ENCODE peak calls at places on chromosome 21, in seven cellular contexts. L is AG20443; E is thoracic aorta; I is GM23338; R is activated CD4-positive, CD25-positive, alpha-beta regulatory T cell; B is fibroblast of villous mesenchyme; X is progenitor cell of endocrine pancreas. K is an unnamed sample.

GRCh38 chr21:34544032-34544496 is 32.1 kb upstream of the KCNE1 start:
- DNase-seq in X (peak; percentile 47), R (no peak), E (no peak), L (peak; percentile 61), I (peak; percentile 92), B (peak; percentile 74), K (peak; percentile 50)

GRCh38 chr21:15063821-15064575 is 802 bp downstream of the NRIP1 start:
- DNase-seq in R (no peak), L (peak; percentile 70), X (peak; percentile 17), E (no peak), I (peak; percentile 66), B (peak; percentile 44), K (peak; percentile 91)

GRCh38 chr21:16908087-16908486 is 604.8 kb upstream of the CXADR start:
- DNase-seq in X (no peak), L (peak; percentile 8), B (peak; percentile 39), E (peak; percentile 8), I (no peak), R (no peak), K (no peak)

GRCh38 chr21:15592271-15592860 is 137.4 kb upstream of the USP25 start:
- DNase-seq in E (no peak), I (peak; percentile 35), B (peak; percentile 53), L (peak; percentile 52), X (no peak), R (no peak), K (no peak)

GRCh38 chr21:44377201-44377921 is 23.9 kb downstream of the TRPM2 start:
- DNase-seq in B (no peak), X (no peak), L (peak; percentile 9), E (no peak), I (peak; percentile 66), R (no peak), K (peak; percentile 81)

GRCh38 chr21:30439975-30440374 is at the start of gene KRTAP15-1:
- DNase-seq in R (no peak), E (no peak), I (no peak), X (no peak), B (no peak), L (no peak), K (no peak)

GRCh38 chr21:29305068-29305467 is 6.3 kb downstream of the BACH1 start:
- DNase-seq in E (no peak), L (no peak), I (no peak), X (no peak), B (no peak), R (no peak), K (no peak)

GRCh38 chr21:42513985-42514882 is 582 bp downstream of the SLC37A1 start:
- DNase-seq in X (peak; percentile 41), B (no peak), L (peak; percentile 42), E (no peak), I (peak; percentile 88), R (peak; percentile 31), K (peak; percentile 91)

GRCh38 chr21:33036430-33037162 is 10.9 kb downstream of the OLIG2 start:
- DNase-seq in L (peak; percentile 79), B (peak; percentile 24), R (no peak), X (no peak), E (no peak), I (no peak), K (peak; percentile 23)

GRCh38 chr21:25031750-25032149 is 575.5 kb downstream of the MRPL39 start:
- DNase-seq in B (no peak), L (no peak), X (no peak), E (no peak), R (no peak), I (no peak), K (no peak)

GRCh38 chr21:34889287-34889536 is 159.9 kb downstream of the RUNX1 start:
- DNase-seq in I (peak; percentile 46), E (no peak), R (no peak), L (peak; percentile 50), X (no peak), B (peak; percentile 77), K (peak; percentile 91)

GRCh38 chr21:45145146-45145545 is 70.8 kb downstream of the ADARB1 start:
- DNase-seq in L (no peak), I (no peak), B (no peak), X (no peak), E (no peak), R (no peak), K (peak; percentile 68)

GRCh38 chr21:41979751-41980369 is 26.0 kb upstream of the C2CD2 start:
- DNase-seq in I (no peak), L (no peak), R (no peak), X (no peak), B (no peak), E (no peak), K (peak; percentile 13)

GRCh38 chr21:41199123-41199522 is 31.2 kb downstream of the BACE2 start:
- DNase-seq in L (no peak), E (no peak), R (no peak), I (no peak), B (no peak), X (no peak), K (no peak)

GRCh38 chr21:45618846-45619485 is 24.6 kb upstream of the PCBP3 start:
- DNase-seq in L (no peak), R (no peak), B (no peak), I (no peak), X (no peak), E (no peak), K (peak; percentile 49)

GRCh38 chr21:35138665-35139381 is 89.7 kb upstream of the RUNX1 start:
- DNase-seq in R (peak; percentile 16), B (peak; percentile 52), L (no peak), E (no peak), X (no peak), I (peak; percentile 8), K (no peak)

GRCh38 chr21:21712761-21713558 is 714.8 kb downstream of the NCAM2 start:
- DNase-seq in R (no peak), I (no peak), B (peak; percentile 51), E (no peak), X (no peak), L (peak; percentile 17), K (no peak)

GRCh38 chr21:33936221-33937038 is 20.8 kb upstream of the ATP5PO start:
- DNase-seq in X (no peak), R (no peak), B (peak; percentile 68), I (peak; percentile 25), E (no peak), L (peak; percentile 43), K (peak; percentile 60)

GRCh38 chr21:35943752-35944151 is 116.6 kb downstream of the SETD4 start:
- DNase-seq in L (no peak), I (no peak), R (no peak), B (no peak), E (no peak), X (no peak), K (no peak)

GRCh38 chr21:32599146-32599925 is 12.8 kb downstream of the CFAP298 start:
- DNase-seq in R (no peak), I (no peak), E (no peak), B (no peak), L (no peak), X (no peak), K (peak; percentile 23)

GRCh38 chr21:34819357-34819999 is 150.7 kb downstream of the CLIC6 start:
- DNase-seq in I (no peak), L (no peak), E (no peak), X (no peak), R (no peak), B (no peak), K (peak; percentile 80)

GRCh38 chr21:45303751-45304150 is 16.1 kb upstream of the POFUT2 start:
- DNase-seq in I (no peak), B (no peak), R (no peak), E (no peak), L (no peak), X (no peak), K (no peak)

GRCh38 chr21:45982256-45982757 is 737 bp downstream of the COL6A1 start:
- DNase-seq in E (no peak), L (no peak), B (no peak), R (no peak), X (no peak), I (no peak), K (peak; percentile 86)

GRCh38 chr21:44013380-44014088 is 1.4 kb downstream of the TRAPPC10 start:
- DNase-seq in I (peak; percentile 34), R (no peak), B (peak; percentile 32), E (no peak), L (no peak), X (no peak), K (no peak)

GRCh38 chr21:15815285-15815684 is 85.5 kb downstream of the USP25 start:
- DNase-seq in I (no peak), L (no peak), B (no peak), E (no peak), X (no peak), R (no peak), K (no peak)

GRCh38 chr21:39754811-39755210 is 9.8 kb downstream of the IGSF5 start:
- DNase-seq in R (no peak), E (no peak), X (no peak), B (no peak), L (no peak), I (no peak), K (no peak)

GRCh38 chr21:42863504-42863870 is 15.9 kb downstream of the WDR4 start:
- DNase-seq in R (no peak), E (no peak), I (no peak), X (no peak), L (no peak), B (no peak), K (no peak)

GRCh38 chr21:32771134-32771523 is 426 bp downstream of the PAXBP1 start:
- DNase-seq in I (peak; percentile 78), R (peak; percentile 19), L (peak; percentile 78), E (no peak), B (peak; percentile 68), X (peak; percentile 38), K (peak; percentile 45)

GRCh38 chr21:46097826-46098286 is at the start of gene COL6A2:
- DNase-seq in B (peak; percentile 74), X (peak; percentile 47), E (peak; percentile 15), R (no peak), L (peak; percentile 93), I (peak; percentile 85), K (peak; percentile 41)

GRCh38 chr21:35038772-35039145 is 10.3 kb downstream of the RUNX1 start:
- DNase-seq in I (no peak), B (no peak), E (no peak), X (no peak), R (no peak), L (no peak), K (peak; percentile 29)

GRCh38 chr21:42384999-42385398 is 10.9 kb downstream of the TMPRSS3 start:
- DNase-seq in R (no peak), B (no peak), X (no peak), I (no peak), L (no peak), E (no peak), K (no peak)